ENCODE peak calls at places on chromosomes 5 and 9, in six cellular contexts. B is B cell, R is Peyer's patch, A is right atrium auricular region, J is brain microvascular endothelial cell, E is transverse colon. N is an unnamed sample.
A peak's percentile ranks its signal among the peaks of the same experiment; 100 is the strongest.

GRCh38 chr5:110056580-110057114 is 366.9 kb downstream of the MAN2A1 start:
- DNase-seq in B (no peak), R (no peak), A (no peak), J (no peak), E (no peak), N (no peak)

GRCh38 chr9:124779368-124780059 is 2.6 kb downstream of the OLFML2A start:
- DNase-seq in B (no peak), R (peak; percentile 45), A (peak; percentile 58), J (peak; percentile 93), E (no peak), N (no peak)

GRCh38 chr5:175809531-175810121 is 61.8 kb upstream of the CPLX2 start:
- DNase-seq in B (no peak), R (no peak), A (no peak), J (peak; percentile 69), E (no peak), N (no peak)

GRCh38 chr9:97479496-97480159 is 21.8 kb upstream of the TMOD1 start:
- DNase-seq in B (no peak), R (no peak), A (no peak), J (no peak), E (no peak), N (no peak)

GRCh38 chr5:39892708-39893107 is 467.9 kb upstream of the DAB2 start:
- DNase-seq in B (no peak), R (no peak), A (no peak), J (peak; percentile 40), E (no peak), N (no peak)

GRCh38 chr5:124136609-124137008 is 609.8 kb downstream of the ZNF608 start:
- DNase-seq in B (no peak), R (no peak), A (no peak), J (no peak), E (no peak), N (no peak)

GRCh38 chr5:79495311-79495710 is 18.6 kb downstream of the HOMER1 start:
- DNase-seq in B (no peak), R (no peak), A (no peak), J (peak; percentile 25), E (no peak), N (no peak)

GRCh38 chr5:126178521-126178920 is 244.7 kb upstream of the GRAMD2B start:
- DNase-seq in B (no peak), R (no peak), A (no peak), J (peak; percentile 9), E (no peak), N (no peak)

GRCh38 chr5:59709833-59710232 is 183.7 kb downstream of the PDE4D start:
- DNase-seq in B (no peak), R (no peak), A (no peak), J (peak; percentile 90), E (peak; percentile 21), N (no peak)

GRCh38 chr5:158039911-158040347 is 181.0 kb upstream of the CLINT1 start:
- DNase-seq in B (no peak), R (no peak), A (no peak), J (no peak), E (no peak), N (no peak)

GRCh38 chr5:180495292-180495691 is 1.1 kb downstream of the CNOT6 start:
- DNase-seq in B (no peak), R (no peak), A (no peak), J (no peak), E (no peak), N (no peak)

GRCh38 chr5:134511796-134512660 is 13.4 kb upstream of the JADE2 start:
- DNase-seq in B (no peak), R (peak; percentile 87), A (peak; percentile 90), J (peak; percentile 40), E (peak; percentile 73), N (no peak)

GRCh38 chr5:5751496-5751895 is 329.0 kb downstream of the ICE1 start:
- DNase-seq in B (peak; percentile 24), R (no peak), A (no peak), J (no peak), E (no peak), N (no peak)

GRCh38 chr5:134708301-134708700 is 30.0 kb upstream of the CAMLG start:
- DNase-seq in B (no peak), R (no peak), A (no peak), J (no peak), E (no peak), N (no peak)

GRCh38 chr5:142747034-142747433 is 23.1 kb upstream of the ARHGAP26 start:
- DNase-seq in B (no peak), R (no peak), A (no peak), J (no peak), E (no peak), N (no peak)

GRCh38 chr5:78787763-78788162 is 139.2 kb upstream of the LHFPL2 start:
- DNase-seq in B (no peak), R (no peak), A (no peak), J (no peak), E (no peak), N (no peak)

GRCh38 chr9:117278020-117278419 is 136.8 kb downstream of the ASTN2 start:
- DNase-seq in B (no peak), R (no peak), A (no peak), J (no peak), E (no peak), N (no peak)

GRCh38 chr9:77521091-77521490 is 127.0 kb downstream of the GNA14 start:
- DNase-seq in B (no peak), R (no peak), A (no peak), J (no peak), E (no peak), N (no peak)

GRCh38 chr9:91817493-91818225 is 132.4 kb downstream of the ROR2 start:
- DNase-seq in B (no peak), R (no peak), A (no peak), J (peak; percentile 30), E (no peak), N (no peak)

GRCh38 chr5:40490464-40491083 is 189.1 kb upstream of the PTGER4 start:
- DNase-seq in B (peak; percentile 36), R (no peak), A (no peak), J (no peak), E (no peak), N (no peak)

DNA sequence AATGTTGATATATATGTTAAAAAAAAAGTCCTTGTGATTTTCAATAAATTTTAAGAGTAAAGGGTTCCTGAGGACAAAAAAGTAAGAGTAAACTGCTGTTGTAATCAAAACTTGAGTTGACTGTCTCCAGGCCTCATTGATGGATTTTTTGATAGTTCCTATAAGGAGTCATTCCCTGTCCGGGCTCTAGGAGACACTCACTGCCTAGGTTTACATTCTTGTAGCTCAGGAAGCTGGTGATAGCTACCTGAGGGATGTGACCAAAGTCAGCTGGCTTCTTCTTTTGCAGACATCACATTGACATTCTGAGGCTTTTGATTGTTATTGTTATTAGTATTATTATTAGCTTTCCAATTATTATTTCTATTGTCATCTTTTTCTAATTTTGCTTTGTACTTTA is 116.5 kb upstream of the FBXL7 start:
- DNase-seq in B (no peak), R (no peak), A (no peak), J (peak; percentile 24), E (no peak), N (no peak)
- TF ChIP-seq CTCF in B (no peak), R (no peak), A (peak; percentile 44), J (peak; percentile 64), E (no peak), N (no peak)

DNA sequence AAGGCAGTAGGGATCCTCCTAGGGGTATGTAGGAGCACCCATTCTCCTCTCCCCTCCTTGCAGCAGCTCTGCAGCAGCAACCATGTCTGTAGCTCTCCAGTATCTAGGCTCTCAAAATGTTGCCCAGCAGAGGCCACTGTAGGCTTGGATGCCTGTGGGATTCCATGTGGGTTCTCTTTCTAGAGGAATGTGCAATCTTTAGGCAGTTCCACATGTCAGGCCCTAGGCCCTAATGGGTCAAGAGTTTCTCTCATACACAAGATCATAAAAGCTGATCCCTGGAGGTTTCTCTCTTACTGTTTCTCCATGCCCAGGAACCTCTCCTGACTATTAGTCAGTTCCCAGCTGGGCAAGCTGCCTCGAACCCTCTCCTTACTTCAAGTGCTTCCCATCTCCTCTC is 215.8 kb downstream of the FRMD3 start:
- DNase-seq in B (no peak), R (no peak), A (no peak), J (no peak), E (no peak), N (no peak)
- TF ChIP-seq CTCF in B (no peak), R (no peak), A (no peak), J (peak; percentile 9), E (no peak), N (no peak)

GRCh38 chr5:129698661-129699060 is 49.2 kb upstream of the MINAR2 start:
- DNase-seq in B (no peak), R (no peak), A (no peak), J (no peak), E (no peak), N (no peak)
- TF ChIP-seq CTCF in B (no peak), R (no peak), A (no peak), J (peak; percentile 44), E (no peak), N (no peak)

DNA sequence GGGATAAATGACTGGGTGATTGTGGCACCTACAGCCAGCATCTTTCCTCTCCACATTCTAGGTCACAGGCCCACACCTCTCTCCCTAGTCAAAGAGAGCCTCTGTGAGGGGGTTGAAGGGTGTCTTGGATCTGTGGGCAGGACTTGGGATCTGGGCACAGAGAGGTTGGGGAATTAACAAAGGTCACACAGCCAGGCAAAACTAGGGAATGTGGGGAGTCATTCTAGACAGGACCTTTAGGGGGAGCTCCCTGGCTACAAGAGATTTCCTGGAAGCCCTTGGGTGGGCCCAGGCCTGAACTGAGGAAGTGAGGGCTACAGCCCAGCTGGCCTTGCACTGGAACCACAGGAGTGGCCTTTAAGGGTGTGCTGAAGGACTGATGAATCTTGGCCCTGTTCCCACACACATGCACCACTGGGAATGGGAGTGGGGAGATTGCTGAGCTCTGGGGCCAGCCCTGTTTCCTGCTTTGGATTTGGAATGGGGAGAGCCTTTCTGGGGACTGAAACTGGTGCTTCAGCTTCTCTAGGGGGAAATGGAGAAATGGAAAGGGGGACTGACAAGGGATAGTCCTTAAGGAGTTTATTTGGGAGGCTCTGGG is 12.4 kb upstream of the CXXC5 start:
- DNase-seq in B (peak; percentile 68), R (peak; percentile 87), A (peak; percentile 94), J (peak; percentile 69), E (peak; percentile 87), N (no peak)
- TF ChIP-seq CTCF in B (peak; percentile 67), R (peak; percentile 75), A (peak; percentile 82), J (peak; percentile 85), E (peak; percentile 53), N (peak; percentile 48)

GRCh38 chr5:163347671-163348070 is 89.7 kb upstream of the CCNG1 start:
- DNase-seq in B (peak; percentile 53), R (peak; percentile 75), A (no peak), J (peak; percentile 51), E (peak; percentile 50), N (no peak)

GRCh38 chr5:163354685-163355084 is 82.7 kb upstream of the CCNG1 start:
- DNase-seq in B (peak; percentile 28), R (no peak), A (no peak), J (no peak), E (no peak), N (no peak)

GRCh38 chr5:163352531-163352930 is 84.9 kb upstream of the CCNG1 start:
- DNase-seq in B (no peak), R (no peak), A (no peak), J (no peak), E (no peak), N (no peak)

GRCh38 chr5:163350083-163350482 is 87.3 kb upstream of the CCNG1 start:
- DNase-seq in B (no peak), R (no peak), A (no peak), J (no peak), E (no peak), N (no peak)
- TF ChIP-seq CTCF in B (no peak), R (no peak), A (no peak), J (peak; percentile 19), E (no peak), N (no peak)

GRCh38 chr5:37217976-37218375 is 31.2 kb downstream of the CPLANE1 start:
- DNase-seq in B (no peak), R (no peak), A (no peak), J (no peak), E (no peak), N (no peak)
- TF ChIP-seq CTCF in B (no peak), R (no peak), A (no peak), J (no peak), E (no peak), N (no peak)

GRCh38 chr9:35835216-35835604 is 6.2 kb downstream of the TMEM8B start:
- DNase-seq in B (no peak), R (no peak), A (no peak), J (no peak), E (peak; percentile 60), N (no peak)
- TF ChIP-seq CTCF in B (no peak), R (peak; percentile 47), A (no peak), J (peak; percentile 49), E (peak; percentile 38), N (no peak)